ENCODE peak calls at places on chromosomes 1 and 21, in nine cellular contexts. One of them, this sample, is unnamed. For H3K27me3, the result is how much of the 10 kb centered on the place peaks cover.

GRCh38 chr1:182811975-182812727 is 22.6 kb downstream of the NPL start:
- DNase-seq in naive thymus-derived CD4-positive, alpha-beta T cell: no peak
- DNase-seq in esophagus squamous epithelium: no peak
- DNase-seq in heart left ventricle: no peak
- DNase-seq in adipocyte: no peak
- DNase-seq in WERI-Rb-1: no peak
- DNase-seq in heart right ventricle: no peak
- DNase-seq in CD8-positive, alpha-beta T cell: no peak
- DNase-seq in cardiac muscle cell: no peak
- DNase-seq in this sample: no peak

GRCh38 chr1:181514298-181515290 is 31.3 kb downstream of the CACNA1E start:
- DNase-seq in adipocyte: no peak
- DNase-seq in heart right ventricle: no peak
- DNase-seq in WERI-Rb-1: no peak
- DNase-seq in esophagus squamous epithelium: no peak
- DNase-seq in cardiac muscle cell: no peak
- DNase-seq in naive thymus-derived CD4-positive, alpha-beta T cell: no peak
- DNase-seq in heart left ventricle: no peak
- DNase-seq in CD8-positive, alpha-beta T cell: no peak
- DNase-seq in this sample: no peak

GRCh38 chr1:232968965-232969364 is 18.6 kb downstream of the NTPCR start:
- DNase-seq in CD8-positive, alpha-beta T cell: no peak
- DNase-seq in adipocyte: no peak
- DNase-seq in cardiac muscle cell: peak
- DNase-seq in WERI-Rb-1: peak
- DNase-seq in esophagus squamous epithelium: no peak
- DNase-seq in naive thymus-derived CD4-positive, alpha-beta T cell: no peak
- DNase-seq in heart right ventricle: peak
- DNase-seq in heart left ventricle: peak
- DNase-seq in this sample: no peak

GRCh38 chr1:203539831-203540546 is 46.0 kb downstream of the OPTC start:
- DNase-seq in esophagus squamous epithelium: no peak
- DNase-seq in cardiac muscle cell: no peak
- DNase-seq in adipocyte: no peak
- DNase-seq in heart left ventricle: no peak
- DNase-seq in CD8-positive, alpha-beta T cell: no peak
- DNase-seq in naive thymus-derived CD4-positive, alpha-beta T cell: no peak
- DNase-seq in heart right ventricle: no peak
- DNase-seq in WERI-Rb-1: no peak
- DNase-seq in this sample: no peak

GRCh38 chr1:214658785-214659184 is 55.8 kb downstream of the CENPF start:
- DNase-seq in heart right ventricle: no peak
- DNase-seq in naive thymus-derived CD4-positive, alpha-beta T cell: no peak
- DNase-seq in WERI-Rb-1: peak
- DNase-seq in heart left ventricle: no peak
- DNase-seq in cardiac muscle cell: peak
- DNase-seq in adipocyte: peak
- DNase-seq in CD8-positive, alpha-beta T cell: no peak
- DNase-seq in esophagus squamous epithelium: no peak
- DNase-seq in this sample: no peak

GRCh38 chr21:42461881-42462877 is 33.8 kb downstream of the RSPH1 start:
- DNase-seq in heart left ventricle: no peak
- DNase-seq in adipocyte: no peak
- DNase-seq in heart right ventricle: no peak
- DNase-seq in WERI-Rb-1: peak
- DNase-seq in CD8-positive, alpha-beta T cell: no peak
- DNase-seq in naive thymus-derived CD4-positive, alpha-beta T cell: no peak
- DNase-seq in cardiac muscle cell: no peak
- DNase-seq in esophagus squamous epithelium: no peak
- DNase-seq in this sample: peak

GRCh38 chr1:183416850-183417690 is 1.1 kb downstream of the NMNAT2 start:
- DNase-seq in naive thymus-derived CD4-positive, alpha-beta T cell: peak
- DNase-seq in adipocyte: peak
- DNase-seq in heart left ventricle: peak
- DNase-seq in heart right ventricle: peak
- DNase-seq in CD8-positive, alpha-beta T cell: peak
- DNase-seq in cardiac muscle cell: peak
- DNase-seq in esophagus squamous epithelium: no peak
- DNase-seq in WERI-Rb-1: peak
- DNase-seq in this sample: no peak

GRCh38 chr1:65469889-65470340 is 49.4 kb downstream of the LEPR start:
- DNase-seq in heart left ventricle: no peak
- DNase-seq in CD8-positive, alpha-beta T cell: no peak
- DNase-seq in WERI-Rb-1: no peak
- DNase-seq in cardiac muscle cell: peak
- DNase-seq in adipocyte: peak
- DNase-seq in esophagus squamous epithelium: no peak
- DNase-seq in naive thymus-derived CD4-positive, alpha-beta T cell: no peak
- DNase-seq in heart right ventricle: peak
- DNase-seq in this sample: no peak

GRCh38 chr1:37481289-37482003 is 7.1 kb downstream of the ZC3H12A start:
- DNase-seq in heart right ventricle: no peak
- DNase-seq in heart left ventricle: no peak
- DNase-seq in WERI-Rb-1: no peak
- DNase-seq in CD8-positive, alpha-beta T cell: no peak
- DNase-seq in adipocyte: no peak
- DNase-seq in naive thymus-derived CD4-positive, alpha-beta T cell: no peak
- DNase-seq in cardiac muscle cell: no peak
- DNase-seq in esophagus squamous epithelium: no peak
- DNase-seq in this sample: no peak

GRCh38 chr1:36885537-36886441 is 148.5 kb downstream of the GRIK3 start:
- DNase-seq in cardiac muscle cell: no peak
- DNase-seq in adipocyte: no peak
- DNase-seq in esophagus squamous epithelium: no peak
- DNase-seq in CD8-positive, alpha-beta T cell: no peak
- DNase-seq in WERI-Rb-1: no peak
- DNase-seq in heart right ventricle: peak
- DNase-seq in naive thymus-derived CD4-positive, alpha-beta T cell: no peak
- DNase-seq in heart left ventricle: no peak
- DNase-seq in this sample: no peak

GRCh38 chr1:106798991-106799390 is 257.5 kb upstream of the PRMT6 start:
- DNase-seq in CD8-positive, alpha-beta T cell: no peak
- DNase-seq in naive thymus-derived CD4-positive, alpha-beta T cell: no peak
- DNase-seq in cardiac muscle cell: no peak
- DNase-seq in esophagus squamous epithelium: no peak
- DNase-seq in adipocyte: peak
- DNase-seq in heart left ventricle: no peak
- DNase-seq in heart right ventricle: no peak
- DNase-seq in WERI-Rb-1: peak
- DNase-seq in this sample: no peak

GRCh38 chr1:111202707-111203623 is 2.5 kb upstream of the DENND2D start:
- DNase-seq in WERI-Rb-1: no peak
- DNase-seq in cardiac muscle cell: no peak
- DNase-seq in heart right ventricle: no peak
- DNase-seq in esophagus squamous epithelium: no peak
- DNase-seq in heart left ventricle: no peak
- DNase-seq in naive thymus-derived CD4-positive, alpha-beta T cell: no peak
- DNase-seq in adipocyte: no peak
- DNase-seq in CD8-positive, alpha-beta T cell: no peak
- DNase-seq in this sample: peak

GRCh38 chr1:66654643-66655042 is 97.6 kb upstream of the DYNLT5 start:
- DNase-seq in esophagus squamous epithelium: no peak
- DNase-seq in WERI-Rb-1: no peak
- DNase-seq in heart left ventricle: peak
- DNase-seq in naive thymus-derived CD4-positive, alpha-beta T cell: no peak
- DNase-seq in adipocyte: no peak
- DNase-seq in cardiac muscle cell: no peak
- DNase-seq in CD8-positive, alpha-beta T cell: no peak
- DNase-seq in heart right ventricle: no peak
- DNase-seq in this sample: no peak

GRCh38 chr1:13780780-13781179 is 80.8 kb downstream of the PRDM2 start:
- DNase-seq in CD8-positive, alpha-beta T cell: no peak
- DNase-seq in heart left ventricle: no peak
- DNase-seq in heart right ventricle: no peak
- DNase-seq in cardiac muscle cell: no peak
- DNase-seq in naive thymus-derived CD4-positive, alpha-beta T cell: no peak
- DNase-seq in esophagus squamous epithelium: no peak
- DNase-seq in WERI-Rb-1: no peak
- DNase-seq in adipocyte: no peak
- DNase-seq in this sample: no peak

GRCh38 chr1:221718391-221719277 is 23.3 kb downstream of the DUSP10 start:
- DNase-seq in naive thymus-derived CD4-positive, alpha-beta T cell: no peak
- DNase-seq in WERI-Rb-1: peak
- DNase-seq in heart left ventricle: no peak
- DNase-seq in adipocyte: peak
- DNase-seq in heart right ventricle: no peak
- DNase-seq in CD8-positive, alpha-beta T cell: no peak
- DNase-seq in esophagus squamous epithelium: no peak
- DNase-seq in cardiac muscle cell: peak
- DNase-seq in this sample: no peak

GRCh38 chr1:52631759-52632331 is 1.1 kb upstream of the SHISAL2A start:
- DNase-seq in heart right ventricle: no peak
- DNase-seq in adipocyte: no peak
- DNase-seq in esophagus squamous epithelium: no peak
- DNase-seq in naive thymus-derived CD4-positive, alpha-beta T cell: no peak
- DNase-seq in CD8-positive, alpha-beta T cell: no peak
- DNase-seq in WERI-Rb-1: no peak
- DNase-seq in heart left ventricle: no peak
- DNase-seq in cardiac muscle cell: peak
- DNase-seq in this sample: no peak

GRCh38 chr1:24557220-24557619 is 1.3 kb downstream of the NCMAP start:
- DNase-seq in heart left ventricle: no peak
- DNase-seq in cardiac muscle cell: no peak
- DNase-seq in CD8-positive, alpha-beta T cell: no peak
- DNase-seq in heart right ventricle: no peak
- DNase-seq in naive thymus-derived CD4-positive, alpha-beta T cell: no peak
- DNase-seq in WERI-Rb-1: no peak
- DNase-seq in esophagus squamous epithelium: no peak
- DNase-seq in adipocyte: no peak
- DNase-seq in this sample: no peak

GRCh38 chr1:24558902-24559791 is 3.3 kb downstream of the NCMAP start:
- DNase-seq in CD8-positive, alpha-beta T cell: no peak
- DNase-seq in adipocyte: peak
- DNase-seq in heart right ventricle: peak
- DNase-seq in esophagus squamous epithelium: no peak
- DNase-seq in cardiac muscle cell: peak
- DNase-seq in naive thymus-derived CD4-positive, alpha-beta T cell: no peak
- DNase-seq in WERI-Rb-1: peak
- DNase-seq in heart left ventricle: peak
- DNase-seq in this sample: no peak

GRCh38 chr1:24560361-24560760 is 4.5 kb downstream of the NCMAP start:
- DNase-seq in cardiac muscle cell: no peak
- DNase-seq in CD8-positive, alpha-beta T cell: no peak
- DNase-seq in esophagus squamous epithelium: no peak
- DNase-seq in WERI-Rb-1: no peak
- DNase-seq in adipocyte: no peak
- DNase-seq in naive thymus-derived CD4-positive, alpha-beta T cell: no peak
- DNase-seq in heart right ventricle: no peak
- DNase-seq in heart left ventricle: no peak
- DNase-seq in this sample: no peak

GRCh38 chr1:24557711-24558121 is 1.8 kb downstream of the NCMAP start:
- DNase-seq in WERI-Rb-1: no peak
- DNase-seq in heart left ventricle: no peak
- DNase-seq in naive thymus-derived CD4-positive, alpha-beta T cell: no peak
- DNase-seq in adipocyte: no peak
- DNase-seq in esophagus squamous epithelium: no peak
- DNase-seq in cardiac muscle cell: no peak
- DNase-seq in CD8-positive, alpha-beta T cell: no peak
- DNase-seq in heart right ventricle: no peak
- DNase-seq in this sample: peak

GRCh38 chr1:24558455-24558854 is 2.6 kb downstream of the NCMAP start:
- DNase-seq in naive thymus-derived CD4-positive, alpha-beta T cell: no peak
- DNase-seq in cardiac muscle cell: no peak
- DNase-seq in heart right ventricle: no peak
- DNase-seq in esophagus squamous epithelium: no peak
- DNase-seq in WERI-Rb-1: no peak
- DNase-seq in adipocyte: no peak
- DNase-seq in heart left ventricle: no peak
- DNase-seq in CD8-positive, alpha-beta T cell: no peak
- DNase-seq in this sample: no peak
- H3K27me3 ChIP-seq in naive thymus-derived CD4-positive, alpha-beta T cell: under half
- H3K27me3 ChIP-seq in cardiac muscle cell: under half
- H3K27me3 ChIP-seq in heart right ventricle: half or more
- H3K27me3 ChIP-seq in esophagus squamous epithelium: under half
- H3K27me3 ChIP-seq in WERI-Rb-1: under half
- H3K27me3 ChIP-seq in adipocyte: half or more
- H3K27me3 ChIP-seq in heart left ventricle: under half
- H3K27me3 ChIP-seq in CD8-positive, alpha-beta T cell: under half
- H3K27me3 ChIP-seq in this sample: under half

DNA sequence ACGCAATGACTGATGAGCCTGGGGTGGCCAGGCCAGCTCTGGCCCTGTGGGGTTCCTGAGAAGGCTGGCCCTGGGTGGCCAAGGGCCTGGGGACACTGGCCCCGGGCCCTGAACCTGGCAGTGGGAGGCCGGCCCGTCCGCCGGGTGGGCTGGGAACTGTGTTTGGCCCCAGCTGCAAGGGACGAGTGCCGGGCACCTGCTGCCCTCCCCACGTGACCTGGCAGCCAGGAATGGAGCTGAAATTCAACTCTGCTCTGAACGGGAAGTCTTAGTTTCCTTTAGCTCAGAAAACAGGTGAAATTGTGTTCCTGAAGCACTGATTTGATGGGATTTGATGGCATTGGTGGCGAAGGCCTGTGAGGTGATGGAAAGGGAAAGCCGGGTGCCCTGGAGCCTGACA is 8.2 kb upstream of the TTLL10 start:
- DNase-seq in heart left ventricle: peak
- DNase-seq in naive thymus-derived CD4-positive, alpha-beta T cell: no peak
- DNase-seq in esophagus squamous epithelium: no peak
- DNase-seq in WERI-Rb-1: no peak
- DNase-seq in CD8-positive, alpha-beta T cell: no peak
- DNase-seq in cardiac muscle cell: no peak
- DNase-seq in adipocyte: no peak
- DNase-seq in heart right ventricle: no peak
- DNase-seq in this sample: no peak
- H3K27me3 ChIP-seq in heart left ventricle: half or more
- H3K27me3 ChIP-seq in naive thymus-derived CD4-positive, alpha-beta T cell: under half
- H3K27me3 ChIP-seq in esophagus squamous epithelium: under half
- H3K27me3 ChIP-seq in WERI-Rb-1: under half
- H3K27me3 ChIP-seq in CD8-positive, alpha-beta T cell: under half
- H3K27me3 ChIP-seq in cardiac muscle cell: under half
- H3K27me3 ChIP-seq in adipocyte: under half
- H3K27me3 ChIP-seq in heart right ventricle: half or more
- H3K27me3 ChIP-seq in this sample: under half

DNA sequence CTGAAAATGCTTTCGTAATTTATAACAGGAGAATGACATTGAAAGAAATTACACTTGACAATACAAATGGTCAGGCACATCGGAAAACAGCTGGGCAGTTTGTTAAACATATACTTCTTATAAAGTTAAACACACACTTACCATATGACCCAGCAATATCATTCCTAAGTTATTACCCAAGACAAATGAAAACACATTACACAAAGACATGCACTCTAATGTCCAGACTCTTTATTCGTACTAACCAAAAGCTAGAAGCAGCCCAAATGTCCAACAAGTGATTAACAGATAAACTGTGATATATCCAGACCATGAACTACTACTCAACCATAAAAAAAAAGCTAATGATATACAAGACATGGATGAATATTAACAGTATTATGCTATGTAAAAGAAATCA is 8.5 kb downstream of the AKT3 start:
- DNase-seq in heart left ventricle: no peak
- DNase-seq in CD8-positive, alpha-beta T cell: no peak
- DNase-seq in adipocyte: peak
- DNase-seq in naive thymus-derived CD4-positive, alpha-beta T cell: no peak
- DNase-seq in heart right ventricle: no peak
- DNase-seq in WERI-Rb-1: no peak
- DNase-seq in cardiac muscle cell: peak
- DNase-seq in esophagus squamous epithelium: no peak
- DNase-seq in this sample: no peak
- H3K27me3 ChIP-seq in heart left ventricle: under half
- H3K27me3 ChIP-seq in CD8-positive, alpha-beta T cell: under half
- H3K27me3 ChIP-seq in adipocyte: under half
- H3K27me3 ChIP-seq in naive thymus-derived CD4-positive, alpha-beta T cell: under half
- H3K27me3 ChIP-seq in heart right ventricle: under half
- H3K27me3 ChIP-seq in WERI-Rb-1: under half
- H3K27me3 ChIP-seq in cardiac muscle cell: under half
- H3K27me3 ChIP-seq in esophagus squamous epithelium: under half
- H3K27me3 ChIP-seq in this sample: under half

GRCh38 chr1:30345525-30346145 is 377.8 kb downstream of the MATN1 start:
- DNase-seq in heart left ventricle: no peak
- DNase-seq in WERI-Rb-1: no peak
- DNase-seq in CD8-positive, alpha-beta T cell: no peak
- DNase-seq in naive thymus-derived CD4-positive, alpha-beta T cell: no peak
- DNase-seq in esophagus squamous epithelium: no peak
- DNase-seq in adipocyte: no peak
- DNase-seq in cardiac muscle cell: no peak
- DNase-seq in heart right ventricle: no peak
- DNase-seq in this sample: no peak
- H3K27me3 ChIP-seq in heart left ventricle: under half
- H3K27me3 ChIP-seq in WERI-Rb-1: under half
- H3K27me3 ChIP-seq in CD8-positive, alpha-beta T cell: under half
- H3K27me3 ChIP-seq in naive thymus-derived CD4-positive, alpha-beta T cell: under half
- H3K27me3 ChIP-seq in esophagus squamous epithelium: under half
- H3K27me3 ChIP-seq in adipocyte: under half
- H3K27me3 ChIP-seq in cardiac muscle cell: under half
- H3K27me3 ChIP-seq in heart right ventricle: half or more
- H3K27me3 ChIP-seq in this sample: under half

This sample was measured in Karpas-422.